ENCODE peak calls at places on chromosomes 6 and 20, in five cellular contexts. F, V, C, Q and R are unnamed samples.

GRCh38 chr20:20002101-20002998 is 14.8 kb upstream of the NAA20 start:
- DNase-seq in F (no peak), V (no peak), C (no peak), Q (peak), R (no peak)

GRCh38 chr20:45967551-45968080 is 4.4 kb downstream of the ZNF335 start:
- DNase-seq in F (no peak), V (no peak), C (no peak), Q (no peak), R (no peak)

GRCh38 chr6:35489995-35490791 is 6.7 kb downstream of the TEAD3 start:
- DNase-seq in F (peak), V (peak), C (no peak), Q (no peak), R (no peak)

GRCh38 chr20:25532971-25533391 is 52.4 kb downstream of the NINL start:
- DNase-seq in F (no peak), V (no peak), C (no peak), Q (no peak), R (no peak)

GRCh38 chr20:51014797-51015722 is 7.8 kb downstream of the KCNG1 start:
- DNase-seq in F (peak), V (no peak), C (no peak), Q (peak), R (no peak)

GRCh38 chr20:61950631-61951010 is 115.1 kb downstream of the TAF4 start:
- DNase-seq in F (no peak), V (no peak), C (no peak), Q (no peak), R (no peak)

GRCh38 chr6:79544299-79544927 is 7.2 kb upstream of the LCA5 start:
- DNase-seq in F (no peak), V (no peak), C (peak), Q (no peak), R (no peak)

GRCh38 chr20:9015984-9016324 is 52.9 kb upstream of the PLCB4 start:
- DNase-seq in F (no peak), V (no peak), C (no peak), Q (no peak), R (no peak)

DNA sequence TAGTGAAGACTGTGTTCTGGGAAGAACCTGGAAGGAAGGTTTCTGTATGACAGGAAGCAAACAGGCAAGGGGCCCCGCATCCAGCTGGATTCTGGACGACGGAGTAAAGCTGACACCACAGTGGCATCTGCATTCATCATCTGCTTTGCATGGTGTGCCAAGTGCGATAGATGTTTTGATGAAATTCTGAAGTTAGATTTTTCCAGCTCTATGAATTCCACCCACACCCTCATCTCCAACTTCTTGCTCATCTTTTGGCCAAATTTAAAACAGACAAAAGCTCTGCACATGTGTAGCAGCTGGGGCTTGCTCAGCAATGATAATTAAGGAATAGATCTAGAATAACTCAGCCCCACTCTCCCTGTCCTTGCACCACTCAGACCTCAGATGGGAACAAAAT is 86.0 kb downstream of the BCAS1 start:
- DNase-seq in F (no peak), V (no peak), C (no peak), Q (no peak), R (no peak)
- H2AFZ ChIP-seq in F (no peak), V (no peak), C (no peak), Q (no peak), R (no peak)

DNA sequence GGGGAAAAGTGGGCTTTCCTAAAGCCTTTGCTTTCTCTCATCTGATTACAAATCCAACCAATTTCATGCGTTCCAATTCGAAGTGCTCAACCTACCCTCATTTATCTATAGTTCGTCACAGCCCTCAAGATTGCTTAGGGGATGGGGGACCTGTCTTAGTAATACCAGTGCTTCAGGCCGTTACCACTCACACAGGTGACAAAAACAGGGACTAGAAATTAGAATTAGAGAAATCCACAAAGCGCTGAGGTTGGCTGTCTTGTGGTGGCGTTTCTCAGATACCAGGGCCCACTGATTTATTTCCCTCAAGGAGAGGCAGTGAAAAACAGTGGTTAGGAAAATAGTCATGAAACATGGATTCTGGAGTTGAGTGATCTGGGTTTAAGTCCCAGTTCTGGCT is 121.6 kb upstream of the SPACA1 start:
- DNase-seq in F (no peak), V (no peak), C (no peak), Q (no peak), R (no peak)
- TF ChIP-seq ATF3 in F (no peak), V (no peak), C (no peak), Q (no peak), R (no peak)

GRCh38 chr6:37172991-37173572 is 3.1 kb downstream of the PIM1 start:
- DNase-seq in F (no peak), V (no peak), C (no peak), Q (no peak), R (no peak)

GRCh38 chr6:37173573-37174195 is 3.7 kb downstream of the PIM1 start:
- DNase-seq in F (peak), V (no peak), C (no peak), Q (no peak), R (no peak)

GRCh38 chr6:37171141-37171969 is 1.4 kb downstream of the PIM1 start:
- DNase-seq in F (no peak), V (no peak), C (no peak), Q (no peak), R (no peak)

GRCh38 chr6:37170273-37171140 is 555 bp downstream of the PIM1 start:
- DNase-seq in F (peak), V (no peak), C (no peak), Q (no peak), R (no peak)

DNA sequence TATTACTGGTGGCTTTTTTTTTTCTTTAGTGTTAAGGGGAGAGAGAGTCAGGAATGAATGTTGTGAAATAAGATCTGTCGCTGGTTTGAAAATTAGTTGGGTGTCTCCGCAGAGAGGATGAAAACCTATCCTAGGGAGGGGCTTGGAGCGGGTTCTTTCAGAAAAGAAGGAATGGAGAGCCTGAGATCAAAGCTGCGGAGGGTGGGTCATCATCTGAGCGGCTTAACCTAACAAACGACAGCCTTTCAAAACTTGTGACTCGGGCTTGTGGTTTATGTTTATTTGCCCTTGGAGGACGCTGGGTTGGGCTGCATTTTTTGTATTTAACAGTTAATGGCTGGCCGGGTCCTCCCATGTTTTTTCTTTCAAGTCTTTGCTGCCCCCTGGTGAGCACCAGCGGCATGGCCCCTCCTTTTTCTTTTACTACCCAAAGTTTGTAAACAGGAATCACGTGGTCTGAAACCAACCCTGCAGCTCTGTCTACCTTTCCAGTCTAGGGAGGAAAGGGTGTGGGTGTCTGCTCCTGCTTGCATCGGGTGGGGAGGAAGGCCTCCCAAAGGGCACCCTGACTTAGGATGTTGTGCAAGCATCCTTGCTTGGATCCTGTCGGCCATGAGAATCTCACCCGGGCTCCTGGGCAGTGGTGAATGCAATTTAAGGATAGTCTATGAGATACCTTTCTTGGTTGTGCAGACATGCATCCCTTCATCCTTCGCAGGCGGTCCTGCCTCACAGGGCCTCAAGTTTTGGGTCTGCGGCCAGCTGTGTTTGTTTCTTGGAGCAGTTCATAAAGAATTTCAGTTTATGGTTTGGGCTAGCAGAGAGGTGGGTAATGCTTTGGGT is 2.2 kb downstream of the PIM1 start:
- DNase-seq in F (peak), V (peak), C (peak), Q (peak), R (peak)
- TF ChIP-seq POLR2A in F (peak), V (peak), C (no peak), Q (peak), R (no peak)

GRCh38 chr6:112979830-112980229 is 632.7 kb downstream of the RFPL4B start:
- DNase-seq in F (no peak), V (no peak), C (no peak), Q (no peak), R (no peak)
- H2AFZ ChIP-seq in F (peak), V (no peak), C (no peak), Q (no peak), R (no peak)

GRCh38 chr20:18983796-18984195 is 170.2 kb downstream of the SCP2D1 start:
- DNase-seq in F (no peak), V (no peak), C (no peak), Q (no peak), R (no peak)

GRCh38 chr20:18985551-18985950 is 172.0 kb downstream of the SCP2D1 start:
- DNase-seq in F (no peak), V (no peak), C (no peak), Q (no peak), R (no peak)

GRCh38 chr20:18984238-18985200 is 170.9 kb downstream of the SCP2D1 start:
- DNase-seq in F (peak), V (no peak), C (no peak), Q (no peak), R (no peak)

GRCh38 chr20:18979132-18979531 is 165.5 kb downstream of the SCP2D1 start:
- DNase-seq in F (no peak), V (no peak), C (no peak), Q (no peak), R (no peak)

GRCh38 chr20:18981956-18982539 is 168.5 kb downstream of the SCP2D1 start:
- DNase-seq in F (no peak), V (no peak), C (no peak), Q (no peak), R (no peak)
- TF ChIP-seq ATF3 in F (no peak), V (no peak), C (no peak), Q (no peak), R (no peak)

GRCh38 chr20:6700563-6701328 is 66.7 kb upstream of the BMP2 start:
- DNase-seq in F (no peak), V (no peak), C (no peak), Q (no peak), R (no peak)
- TF ChIP-seq POLR2A in F (no peak), V (no peak), C (no peak), Q (no peak), R (no peak)

DNA sequence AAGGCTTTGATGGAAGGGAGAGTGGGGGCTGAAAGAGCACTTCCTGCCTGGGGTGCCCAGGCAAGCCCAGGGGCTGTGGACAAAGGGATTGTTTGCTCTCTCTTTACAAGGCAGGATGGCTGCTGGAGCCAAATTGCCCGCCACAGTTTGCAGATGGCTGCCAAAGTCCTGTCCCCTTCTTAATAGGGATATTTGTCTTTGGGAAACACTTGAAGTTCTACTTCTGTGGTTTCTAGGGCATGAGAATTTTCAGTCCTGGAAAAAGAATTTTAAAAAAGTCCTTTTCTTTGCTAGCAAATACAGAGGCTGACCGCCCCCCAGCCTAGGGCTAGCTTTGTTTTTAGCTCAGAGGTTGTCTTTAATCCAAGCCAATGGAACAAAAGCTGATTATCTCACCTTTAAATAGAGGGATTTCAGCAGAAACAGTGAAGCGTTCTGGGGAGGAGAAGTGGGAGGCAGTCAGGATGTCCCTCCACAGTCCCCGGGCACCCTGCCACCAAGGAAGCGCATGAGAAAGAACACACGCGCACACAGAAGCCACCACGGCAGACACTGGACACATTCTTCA is 736.7 kb downstream of the QKI start:
- DNase-seq in F (no peak), V (no peak), C (no peak), Q (no peak), R (no peak)
- H2AFZ ChIP-seq in F (no peak), V (peak), C (no peak), Q (no peak), R (no peak)

GRCh38 chr6:158606935-158607334 is 37.6 kb downstream of the DYNLT1 start:
- DNase-seq in F (no peak), V (no peak), C (no peak), Q (no peak), R (no peak)

GRCh38 chr6:158603261-158604047 is 41.1 kb downstream of the DYNLT1 start:
- DNase-seq in F (no peak), V (no peak), C (no peak), Q (no peak), R (no peak)

GRCh38 chr6:158607411-158608170 is 37.0 kb downstream of the DYNLT1 start:
- DNase-seq in F (no peak), V (no peak), C (no peak), Q (no peak), R (no peak)

GRCh38 chr6:158604048-158604406 is 40.5 kb downstream of the DYNLT1 start:
- DNase-seq in F (no peak), V (no peak), C (no peak), Q (no peak), R (no peak)

GRCh38 chr6:158605266-158605878 is 39.2 kb downstream of the DYNLT1 start:
- DNase-seq in F (peak), V (peak), C (peak), Q (peak), R (peak)
- TF ChIP-seq ATF3 in F (no peak), V (no peak), C (no peak), Q (no peak), R (no peak)